ENCODE peak calls at places on chromosomes 4 and X, in four cellular contexts. W is cardiac muscle cell, A is fibroblast of lung, G is kidney epithelial cell. X is an unnamed sample.
A peak's percentile ranks its signal among the peaks of the same experiment; 100 is the strongest.

GRCh38 chr4:105472871-105473339 is 957 bp downstream of the PPA2 start:
- DNase-seq in W (no peak), A (peak; percentile 45), G (no peak), X (no peak)

GRCh38 chrX:148695362-148695761 is 194.9 kb downstream of the AFF2 start:
- DNase-seq in W (no peak), A (no peak), G (no peak), X (no peak)

GRCh38 chrX:16772460-16772859 is 13.8 kb upstream of the TXLNG start:
- DNase-seq in W (no peak), A (no peak), G (no peak), X (no peak)

GRCh38 chr4:75080888-75081287 is 148.0 kb downstream of the PARM1 start:
- DNase-seq in W (no peak), A (no peak), G (no peak), X (no peak)

GRCh38 chr4:182339246-182339645 is 96.0 kb downstream of the TENM3 start:
- DNase-seq in W (no peak), A (no peak), G (peak; percentile 10), X (no peak)

GRCh38 chr4:182255421-182256190 is 12.4 kb downstream of the TENM3 start:
- DNase-seq in W (no peak), A (no peak), G (no peak), X (no peak)

GRCh38 chr4:160026720-160027119 is 923.8 kb downstream of the RAPGEF2 start:
- DNase-seq in W (peak; percentile 0), A (peak; percentile 47), G (peak; percentile 66), X (no peak)

GRCh38 chr4:110005461-110006056 is 92.9 kb downstream of the EGF start:
- DNase-seq in W (peak; percentile 82), A (peak; percentile 65), G (peak; percentile 45), X (no peak)

GRCh38 chr4:102779204-102779603 is 18.4 kb upstream of the MANBA start:
- DNase-seq in W (no peak), A (no peak), G (no peak), X (no peak)

GRCh38 chrX:73447311-73447794 is 500 bp downstream of the CDX4 start:
- DNase-seq in W (no peak), A (no peak), G (no peak), X (no peak)

GRCh38 chr4:137711502-137711901 is 179.2 kb upstream of the PCDH18 start:
- DNase-seq in W (no peak), A (no peak), G (no peak), X (no peak)

GRCh38 chrX:101079223-101079622 is 544 bp downstream of the TMEM35A start:
- DNase-seq in W (no peak), A (peak; percentile 12), G (no peak), X (no peak)

GRCh38 chr4:85779165-85779564 is 304.2 kb downstream of the ARHGAP24 start:
- DNase-seq in W (no peak), A (peak; percentile 55), G (no peak), X (no peak)

GRCh38 chr4:151092488-151092887 is 6.9 kb upstream of the RPS3A start:
- DNase-seq in W (no peak), A (no peak), G (no peak), X (no peak)

GRCh38 chrX:123084797-123085196 is 99.3 kb upstream of the GRIA3 start:
- DNase-seq in W (no peak), A (peak; percentile 89), G (peak; percentile 41), X (no peak)

GRCh38 chr4:111323496-111323895 is 700.6 kb upstream of the PITX2 start:
- DNase-seq in W (no peak), A (peak; percentile 85), G (peak; percentile 51), X (no peak)

GRCh38 chr4:55553442-55553841 is 6.7 kb upstream of the CLOCK start:
- DNase-seq in W (no peak), A (peak; percentile 68), G (no peak), X (no peak)

GRCh38 chrX:104833401-104833800 is 267.4 kb downstream of the IL1RAPL2 start:
- DNase-seq in W (no peak), A (peak; percentile 66), G (no peak), X (no peak)

GRCh38 chrX:127324128-127324527 is 504.6 kb downstream of the PRR32 start:
- DNase-seq in W (no peak), A (no peak), G (no peak), X (no peak)

GRCh38 chr4:4941741-4942140 is 77.5 kb downstream of the CYTL1 start:
- DNase-seq in W (no peak), A (no peak), G (no peak), X (no peak)

GRCh38 chr4:181770971-181771370 is 472.2 kb upstream of the TENM3 start:
- DNase-seq in W (no peak), A (peak; percentile 65), G (no peak), X (no peak)

GRCh38 chr4:120009731-120010130 is 56.9 kb downstream of the MAD2L1 start:
- DNase-seq in W (no peak), A (peak; percentile 27), G (no peak), X (no peak)

GRCh38 chr4:176875441-176875930 is 82.8 kb upstream of the VEGFC start:
- DNase-seq in W (peak; percentile 9), A (no peak), G (no peak), X (no peak)

GRCh38 chrX:107324493-107325310 is 118.3 kb downstream of the DNAAF6 start:
- DNase-seq in W (peak; percentile 96), A (peak; percentile 33), G (no peak), X (no peak)

GRCh38 chr4:182738283-182739047 is 178.7 kb downstream of the DCTD start:
- DNase-seq in W (no peak), A (peak; percentile 37), G (no peak), X (no peak)

GRCh38 chr4:38314663-38315062 is 349.3 kb upstream of the KLF3 start:
- DNase-seq in W (no peak), A (no peak), G (no peak), X (no peak)

GRCh38 chr4:51906167-51906647 is 63.3 kb downstream of the DCUN1D4 start:
- DNase-seq in W (no peak), A (peak; percentile 49), G (no peak), X (no peak)

GRCh38 chr4:40185830-40186664 is 10.8 kb upstream of the RHOH start:
- DNase-seq in W (no peak), A (peak; percentile 43), G (no peak), X (no peak)

GRCh38 chr4:55762815-55763214 is 56.8 kb upstream of the EXOC1L start:
- DNase-seq in W (no peak), A (peak; percentile 7), G (no peak), X (no peak)

GRCh38 chrX:55450259-55450658 is 1.7 kb upstream of the MAGEH1 start:
- DNase-seq in W (peak; percentile 23), A (no peak), G (no peak), X (no peak)
- TF ChIP-seq CTCF in W (peak; percentile 11), A (peak; percentile 15), G (no peak), X (peak; percentile 26)

GRCh38 chr4:93771640-93772411 is 56.7 kb upstream of the ATOH1 start:
- DNase-seq in W (no peak), A (no peak), G (no peak), X (no peak)
- TF ChIP-seq CTCF in W (no peak), A (no peak), G (no peak), X (no peak)

DNA sequence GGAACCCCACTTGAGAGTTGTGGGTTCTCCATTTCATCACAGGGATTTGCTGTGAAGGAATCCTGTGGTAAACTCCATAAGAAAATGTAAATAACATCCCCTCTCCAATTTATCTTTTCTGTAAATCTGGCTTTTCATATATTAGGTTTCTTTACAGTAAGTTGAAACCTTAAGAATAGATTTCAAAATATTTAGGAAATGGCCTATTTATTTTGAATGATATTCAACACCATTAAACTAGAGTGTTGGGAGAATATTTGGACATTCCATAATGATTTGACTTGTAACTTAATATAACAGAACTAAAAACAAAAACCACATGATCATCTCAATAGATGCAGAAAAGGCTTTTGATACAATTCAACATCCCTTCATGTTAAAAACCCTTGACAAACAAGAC is 197.3 kb upstream of the PGRMC2 start:
- DNase-seq in W (no peak), A (no peak), G (no peak), X (no peak)
- TF ChIP-seq CTCF in W (no peak), A (no peak), G (no peak), X (no peak)

GRCh38 chr4:57553695-57554094 is 443.5 kb upstream of the IGFBP7 start:
- DNase-seq in W (no peak), A (no peak), G (no peak), X (no peak)
- TF ChIP-seq CTCF in W (no peak), A (no peak), G (no peak), X (no peak)

DNA sequence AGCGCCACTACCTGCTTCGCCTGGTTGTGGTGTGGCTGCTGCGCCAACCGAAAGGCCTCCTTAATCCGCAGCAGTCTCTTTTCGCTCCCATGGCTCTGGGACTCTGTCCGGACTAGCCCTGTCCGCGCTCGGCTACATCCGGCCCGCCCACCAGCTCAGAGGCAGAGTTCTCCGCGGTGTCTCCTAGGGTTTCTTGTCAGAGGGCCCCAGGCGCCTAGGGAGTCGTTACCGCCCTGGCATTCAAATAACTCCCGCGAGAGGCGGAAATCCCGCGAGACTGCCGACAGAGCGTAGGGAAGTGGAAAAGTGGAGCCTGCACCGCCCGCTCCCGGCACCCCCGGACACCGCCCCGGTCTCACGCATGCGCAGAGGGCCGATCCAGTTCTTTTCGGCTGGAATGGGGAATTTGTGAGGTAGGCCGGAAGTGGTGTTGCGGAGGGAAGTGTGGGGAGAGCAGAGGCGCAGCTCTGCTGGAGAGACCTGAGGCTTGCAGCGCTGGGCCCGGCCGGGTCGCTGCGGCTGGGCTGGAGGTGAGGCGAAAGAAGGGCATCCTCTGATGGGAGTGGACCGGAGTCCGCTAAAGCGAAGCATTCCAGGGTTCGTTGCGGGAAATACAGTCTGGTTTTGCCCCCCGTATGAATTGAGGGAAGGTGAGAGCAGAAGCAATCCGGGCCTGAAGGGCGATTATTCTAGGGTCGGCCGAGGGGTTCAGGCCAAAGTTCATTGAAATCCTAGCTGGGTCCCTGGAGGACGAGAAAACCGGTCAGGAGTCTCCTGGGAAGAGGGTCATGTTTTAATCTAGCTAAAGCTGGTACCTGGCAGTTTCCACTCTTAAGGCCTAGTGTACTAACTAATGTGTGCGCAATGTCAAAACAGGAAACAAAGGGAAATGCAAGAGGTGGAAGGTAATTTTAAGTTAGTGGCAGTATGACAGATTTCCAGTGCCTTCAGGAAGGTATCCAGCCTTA is at the start of gene FAM200B:
- DNase-seq in W (peak; percentile 98), A (peak; percentile 97), G (peak; percentile 91), X (peak; percentile 99)
- TF ChIP-seq CTCF in W (peak; percentile 31), A (peak; percentile 2), G (peak; percentile 14), X (peak; percentile 49)

DNA sequence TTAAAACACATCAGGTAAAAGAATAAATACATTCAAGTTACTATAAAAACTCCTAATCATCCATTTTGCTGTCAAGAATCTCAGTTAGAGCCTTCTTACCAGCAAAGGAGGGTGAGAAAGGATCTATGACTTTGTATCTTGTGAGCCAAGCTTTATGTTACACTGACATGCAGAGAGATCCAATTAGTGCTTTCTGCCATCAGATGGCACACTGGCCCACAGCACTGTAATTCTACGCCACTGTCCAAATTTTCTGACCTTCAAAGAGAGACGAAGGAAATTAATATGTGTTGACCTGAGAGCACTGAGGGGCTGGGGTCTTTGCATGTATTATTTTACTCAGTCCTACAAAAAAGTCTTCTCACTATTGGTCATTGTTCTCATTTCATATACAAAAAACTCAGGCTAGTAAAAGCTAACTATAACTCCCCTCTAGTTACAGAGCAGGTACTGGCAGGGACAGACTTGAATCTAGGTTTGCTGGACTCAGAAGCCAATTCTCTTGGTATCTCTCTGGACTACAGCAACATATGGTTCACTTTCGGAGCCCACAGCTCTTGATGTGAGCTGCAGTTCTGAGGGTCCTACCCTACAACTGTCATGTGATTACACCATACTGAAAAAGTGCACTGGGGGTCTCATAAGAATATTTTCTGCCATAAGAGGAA is 157.6 kb downstream of the NR3C2 start:
- DNase-seq in W (peak; percentile 31), A (peak; percentile 3), G (no peak), X (no peak)
- TF ChIP-seq CTCF in W (no peak), A (peak; percentile 18), G (peak; percentile 13), X (peak; percentile 51)

GRCh38 chrX:50680990-50681389 is 133.0 kb downstream of the SHROOM4 start:
- DNase-seq in W (no peak), A (no peak), G (no peak), X (no peak)
- TF ChIP-seq CTCF in W (peak; percentile 52), A (peak; percentile 22), G (peak; percentile 17), X (peak; percentile 57)

X was measured in left ventricle myocardium inferior.